ENCODE peak calls at places on chromosomes 6 and 20, in eight cellular contexts. One of them, this sample, is unnamed.

GRCh38 chr6:138576303-138576702 is 77.0 kb upstream of the NHSL1 start:
- DNase-seq in NCI-H460: no peak
- DNase-seq in stimulated activated CD4-positive, alpha-beta T cell treated with anti-CD3 and anti-CD28 coated beads, Interleukin-1b, Interleukin-23, amount 100 ng/mL, for 4 hours: no peak
- DNase-seq in HEK293T: no peak
- DNase-seq in fibroblast of mammary gland: no peak
- DNase-seq in LoVo: no peak
- DNase-seq in SK-N-SH: no peak
- DNase-seq in germinal center: no peak
- DNase-seq in this sample: no peak

GRCh38 chr6:52543729-52544324 is 33.0 kb downstream of the TRAM2 start:
- DNase-seq in germinal center: no peak
- DNase-seq in LoVo: no peak
- DNase-seq in stimulated activated CD4-positive, alpha-beta T cell treated with anti-CD3 and anti-CD28 coated beads, Interleukin-1b, Interleukin-23, amount 100 ng/mL, for 4 hours: no peak
- DNase-seq in HEK293T: no peak
- DNase-seq in SK-N-SH: no peak
- DNase-seq in NCI-H460: peak
- DNase-seq in fibroblast of mammary gland: peak
- DNase-seq in this sample: peak

GRCh38 chr6:34919651-34920050 is 30.6 kb downstream of the ANKS1A start:
- DNase-seq in fibroblast of mammary gland: peak
- DNase-seq in LoVo: no peak
- DNase-seq in NCI-H460: no peak
- DNase-seq in stimulated activated CD4-positive, alpha-beta T cell treated with anti-CD3 and anti-CD28 coated beads, Interleukin-1b, Interleukin-23, amount 100 ng/mL, for 4 hours: no peak
- DNase-seq in HEK293T: no peak
- DNase-seq in SK-N-SH: no peak
- DNase-seq in germinal center: no peak
- DNase-seq in this sample: peak

GRCh38 chr6:119344306-119344705 is 5.3 kb downstream of the MAN1A1 start:
- DNase-seq in NCI-H460: no peak
- DNase-seq in LoVo: no peak
- DNase-seq in germinal center: no peak
- DNase-seq in fibroblast of mammary gland: no peak
- DNase-seq in HEK293T: no peak
- DNase-seq in SK-N-SH: no peak
- DNase-seq in stimulated activated CD4-positive, alpha-beta T cell treated with anti-CD3 and anti-CD28 coated beads, Interleukin-1b, Interleukin-23, amount 100 ng/mL, for 4 hours: no peak
- DNase-seq in this sample: no peak

GRCh38 chr6:28765978-28766351 is 157.8 kb downstream of the TRIM27 start:
- DNase-seq in LoVo: no peak
- DNase-seq in HEK293T: no peak
- DNase-seq in SK-N-SH: no peak
- DNase-seq in stimulated activated CD4-positive, alpha-beta T cell treated with anti-CD3 and anti-CD28 coated beads, Interleukin-1b, Interleukin-23, amount 100 ng/mL, for 4 hours: no peak
- DNase-seq in fibroblast of mammary gland: no peak
- DNase-seq in germinal center: no peak
- DNase-seq in NCI-H460: no peak
- DNase-seq in this sample: no peak

GRCh38 chr6:122832515-122833228 is 43.6 kb downstream of the SMPDL3A start:
- DNase-seq in fibroblast of mammary gland: no peak
- DNase-seq in NCI-H460: no peak
- DNase-seq in stimulated activated CD4-positive, alpha-beta T cell treated with anti-CD3 and anti-CD28 coated beads, Interleukin-1b, Interleukin-23, amount 100 ng/mL, for 4 hours: no peak
- DNase-seq in HEK293T: no peak
- DNase-seq in germinal center: no peak
- DNase-seq in LoVo: no peak
- DNase-seq in SK-N-SH: no peak
- DNase-seq in this sample: no peak

GRCh38 chr6:168061269-168062210 is 17.5 kb downstream of the FRMD1 start:
- DNase-seq in HEK293T: no peak
- DNase-seq in germinal center: no peak
- DNase-seq in stimulated activated CD4-positive, alpha-beta T cell treated with anti-CD3 and anti-CD28 coated beads, Interleukin-1b, Interleukin-23, amount 100 ng/mL, for 4 hours: no peak
- DNase-seq in NCI-H460: no peak
- DNase-seq in SK-N-SH: no peak
- DNase-seq in LoVo: no peak
- DNase-seq in fibroblast of mammary gland: no peak
- DNase-seq in this sample: no peak

GRCh38 chr20:56400001-56400640 is 7.7 kb downstream of the CSTF1 start:
- DNase-seq in HEK293T: peak
- DNase-seq in LoVo: peak
- DNase-seq in germinal center: peak
- DNase-seq in fibroblast of mammary gland: peak
- DNase-seq in stimulated activated CD4-positive, alpha-beta T cell treated with anti-CD3 and anti-CD28 coated beads, Interleukin-1b, Interleukin-23, amount 100 ng/mL, for 4 hours: no peak
- DNase-seq in NCI-H460: peak
- DNase-seq in SK-N-SH: peak
- DNase-seq in this sample: peak

GRCh38 chr6:70527071-70527737 is 39.5 kb upstream of the SDHAF4 start:
- DNase-seq in NCI-H460: no peak
- DNase-seq in LoVo: no peak
- DNase-seq in fibroblast of mammary gland: peak
- DNase-seq in germinal center: no peak
- DNase-seq in SK-N-SH: no peak
- DNase-seq in stimulated activated CD4-positive, alpha-beta T cell treated with anti-CD3 and anti-CD28 coated beads, Interleukin-1b, Interleukin-23, amount 100 ng/mL, for 4 hours: no peak
- DNase-seq in HEK293T: no peak
- DNase-seq in this sample: no peak

GRCh38 chr6:34391711-34392496 is 565 bp downstream of the NUDT3 start:
- DNase-seq in germinal center: peak
- DNase-seq in NCI-H460: no peak
- DNase-seq in HEK293T: peak
- DNase-seq in fibroblast of mammary gland: peak
- DNase-seq in LoVo: peak
- DNase-seq in SK-N-SH: no peak
- DNase-seq in stimulated activated CD4-positive, alpha-beta T cell treated with anti-CD3 and anti-CD28 coated beads, Interleukin-1b, Interleukin-23, amount 100 ng/mL, for 4 hours: peak
- DNase-seq in this sample: peak

GRCh38 chr6:142842423-142843261 is 102.3 kb downstream of the HIVEP2 start:
- DNase-seq in HEK293T: no peak
- DNase-seq in SK-N-SH: peak
- DNase-seq in germinal center: no peak
- DNase-seq in NCI-H460: no peak
- DNase-seq in LoVo: no peak
- DNase-seq in stimulated activated CD4-positive, alpha-beta T cell treated with anti-CD3 and anti-CD28 coated beads, Interleukin-1b, Interleukin-23, amount 100 ng/mL, for 4 hours: no peak
- DNase-seq in fibroblast of mammary gland: peak
- DNase-seq in this sample: peak

GRCh38 chr6:141152951-141153350 is 979.8 kb upstream of the GJE1 start:
- DNase-seq in stimulated activated CD4-positive, alpha-beta T cell treated with anti-CD3 and anti-CD28 coated beads, Interleukin-1b, Interleukin-23, amount 100 ng/mL, for 4 hours: no peak
- DNase-seq in NCI-H460: no peak
- DNase-seq in fibroblast of mammary gland: peak
- DNase-seq in LoVo: no peak
- DNase-seq in germinal center: no peak
- DNase-seq in HEK293T: no peak
- DNase-seq in SK-N-SH: no peak
- DNase-seq in this sample: no peak

GRCh38 chr20:20271277-20271676 is 96.6 kb upstream of the INSM1 start:
- DNase-seq in HEK293T: no peak
- DNase-seq in LoVo: no peak
- DNase-seq in SK-N-SH: no peak
- DNase-seq in fibroblast of mammary gland: no peak
- DNase-seq in stimulated activated CD4-positive, alpha-beta T cell treated with anti-CD3 and anti-CD28 coated beads, Interleukin-1b, Interleukin-23, amount 100 ng/mL, for 4 hours: no peak
- DNase-seq in NCI-H460: no peak
- DNase-seq in germinal center: no peak
- DNase-seq in this sample: no peak

GRCh38 chr6:78770766-78771165 is 96.6 kb upstream of the IRAK1BP1 start:
- DNase-seq in stimulated activated CD4-positive, alpha-beta T cell treated with anti-CD3 and anti-CD28 coated beads, Interleukin-1b, Interleukin-23, amount 100 ng/mL, for 4 hours: no peak
- DNase-seq in HEK293T: no peak
- DNase-seq in fibroblast of mammary gland: peak
- DNase-seq in germinal center: no peak
- DNase-seq in SK-N-SH: no peak
- DNase-seq in NCI-H460: no peak
- DNase-seq in LoVo: no peak
- DNase-seq in this sample: no peak

GRCh38 chr20:45910670-45911485 is 1.1 kb downstream of the PLTP start:
- DNase-seq in germinal center: peak
- DNase-seq in LoVo: peak
- DNase-seq in fibroblast of mammary gland: peak
- DNase-seq in NCI-H460: peak
- DNase-seq in SK-N-SH: peak
- DNase-seq in HEK293T: peak
- DNase-seq in stimulated activated CD4-positive, alpha-beta T cell treated with anti-CD3 and anti-CD28 coated beads, Interleukin-1b, Interleukin-23, amount 100 ng/mL, for 4 hours: peak
- DNase-seq in this sample: peak

GRCh38 chr6:17705428-17705777 is 1.3 kb downstream of the NUP153 start:
- DNase-seq in NCI-H460: peak
- DNase-seq in germinal center: peak
- DNase-seq in HEK293T: peak
- DNase-seq in stimulated activated CD4-positive, alpha-beta T cell treated with anti-CD3 and anti-CD28 coated beads, Interleukin-1b, Interleukin-23, amount 100 ng/mL, for 4 hours: no peak
- DNase-seq in SK-N-SH: peak
- DNase-seq in fibroblast of mammary gland: peak
- DNase-seq in LoVo: peak
- DNase-seq in this sample: peak

GRCh38 chr6:139313784-139314545 is 22.2 kb upstream of the TXLNB start:
- DNase-seq in HEK293T: no peak
- DNase-seq in fibroblast of mammary gland: no peak
- DNase-seq in SK-N-SH: no peak
- DNase-seq in germinal center: no peak
- DNase-seq in NCI-H460: no peak
- DNase-seq in LoVo: no peak
- DNase-seq in stimulated activated CD4-positive, alpha-beta T cell treated with anti-CD3 and anti-CD28 coated beads, Interleukin-1b, Interleukin-23, amount 100 ng/mL, for 4 hours: no peak
- DNase-seq in this sample: no peak

GRCh38 chr6:47146426-47147174 is 104.5 kb upstream of the ADGRF1 start:
- DNase-seq in stimulated activated CD4-positive, alpha-beta T cell treated with anti-CD3 and anti-CD28 coated beads, Interleukin-1b, Interleukin-23, amount 100 ng/mL, for 4 hours: no peak
- DNase-seq in LoVo: peak
- DNase-seq in SK-N-SH: no peak
- DNase-seq in fibroblast of mammary gland: peak
- DNase-seq in germinal center: no peak
- DNase-seq in HEK293T: no peak
- DNase-seq in NCI-H460: no peak
- DNase-seq in this sample: peak

GRCh38 chr6:163965426-163966348 is 551.2 kb downstream of the QKI start:
- DNase-seq in HEK293T: peak
- DNase-seq in fibroblast of mammary gland: no peak
- DNase-seq in NCI-H460: no peak
- DNase-seq in SK-N-SH: peak
- DNase-seq in LoVo: no peak
- DNase-seq in germinal center: no peak
- DNase-seq in stimulated activated CD4-positive, alpha-beta T cell treated with anti-CD3 and anti-CD28 coated beads, Interleukin-1b, Interleukin-23, amount 100 ng/mL, for 4 hours: no peak
- DNase-seq in this sample: no peak

GRCh38 chr6:152771061-152771687 is 20.6 kb downstream of the VIP start:
- DNase-seq in HEK293T: no peak
- DNase-seq in NCI-H460: no peak
- DNase-seq in SK-N-SH: no peak
- DNase-seq in fibroblast of mammary gland: no peak
- DNase-seq in LoVo: no peak
- DNase-seq in stimulated activated CD4-positive, alpha-beta T cell treated with anti-CD3 and anti-CD28 coated beads, Interleukin-1b, Interleukin-23, amount 100 ng/mL, for 4 hours: no peak
- DNase-seq in germinal center: no peak
- DNase-seq in this sample: no peak

GRCh38 chr6:26550250-26550993 is 12.3 kb downstream of the HMGN4 start:
- DNase-seq in NCI-H460: no peak
- DNase-seq in HEK293T: no peak
- DNase-seq in LoVo: no peak
- DNase-seq in fibroblast of mammary gland: peak
- DNase-seq in stimulated activated CD4-positive, alpha-beta T cell treated with anti-CD3 and anti-CD28 coated beads, Interleukin-1b, Interleukin-23, amount 100 ng/mL, for 4 hours: peak
- DNase-seq in germinal center: peak
- DNase-seq in SK-N-SH: peak
- DNase-seq in this sample: peak

GRCh38 chr6:7139835-7140470 is 32.2 kb downstream of the RREB1 start:
- DNase-seq in SK-N-SH: no peak
- DNase-seq in LoVo: peak
- DNase-seq in fibroblast of mammary gland: no peak
- DNase-seq in stimulated activated CD4-positive, alpha-beta T cell treated with anti-CD3 and anti-CD28 coated beads, Interleukin-1b, Interleukin-23, amount 100 ng/mL, for 4 hours: no peak
- DNase-seq in germinal center: no peak
- DNase-seq in HEK293T: no peak
- DNase-seq in NCI-H460: no peak
- DNase-seq in this sample: no peak